ENCODE peak calls at places on chromosomes 4 and X, in four cellular contexts. K, R, L and F are unnamed samples.

GRCh38 chr4:2938906-2939305 is 24.3 kb downstream of the NOP14 start:
- DNase-seq in K (no peak), L (no peak), R (no peak), F (no peak)

GRCh38 chr4:77031544-77031943 is 44.2 kb downstream of the CCNI start:
- DNase-seq in K (no peak), R (no peak), L (no peak), F (no peak)

GRCh38 chrX:119486745-119487144 is 18.5 kb downstream of the SLC25A5 start:
- DNase-seq in R (no peak), L (no peak), K (no peak), F (no peak)

GRCh38 chr4:125132281-125132680 is 182.5 kb upstream of the FAT4 start:
- DNase-seq in K (no peak), R (no peak), L (no peak), F (no peak)

GRCh38 chr4:139014391-139015268 is 951 bp upstream of the NOCT start:
- DNase-seq in R (no peak), L (peak), K (peak), F (peak)

GRCh38 chrX:124362072-124362471 is 15.7 kb downstream of the SH2D1A start:
- DNase-seq in L (no peak), K (no peak), R (no peak), F (no peak)

GRCh38 chrX:53984895-53985294 is 59.4 kb downstream of the PHF8 start:
- DNase-seq in L (no peak), R (no peak), K (no peak), F (no peak)

GRCh38 chrX:24293412-24293811 is 20.5 kb downstream of the SUPT20HL2 start:
- DNase-seq in L (no peak), K (no peak), R (no peak), F (no peak)

GRCh38 chrX:44223150-44223549 is 120.3 kb downstream of the EFHC2 start:
- DNase-seq in L (no peak), R (no peak), K (no peak), F (no peak)

GRCh38 chr4:132770776-132771175 is 378.3 kb upstream of the PCDH10 start:
- DNase-seq in L (no peak), R (no peak), K (no peak), F (no peak)

GRCh38 chrX:39688576-39689373 is 409.0 kb downstream of the BCOR start:
- DNase-seq in L (no peak), K (peak), R (peak), F (peak)

GRCh38 chrX:24339911-24340310 is 20.5 kb upstream of the SUPT20HL1 start:
- DNase-seq in K (no peak), R (no peak), L (no peak), F (no peak)

GRCh38 chr4:98710831-98711230 is 52.4 kb upstream of the TSPAN5 start:
- DNase-seq in K (no peak), R (no peak), L (no peak), F (no peak)

GRCh38 chr4:65893957-65894755 is 223.9 kb upstream of the EPHA5 start:
- DNase-seq in R (no peak), K (no peak), L (no peak), F (no peak)

GRCh38 chr4:12409507-12410190 is 981.0 kb upstream of the HS3ST1 start:
- DNase-seq in R (no peak), K (no peak), L (no peak), F (no peak)

GRCh38 chrX:16431266-16431665 is 218.7 kb upstream of the S100G start:
- DNase-seq in R (no peak), L (no peak), K (no peak), F (no peak)

GRCh38 chr4:105243446-105243845 is 96.8 kb downstream of the TET2 start:
- DNase-seq in L (no peak), R (no peak), K (no peak), F (no peak)

DNA sequence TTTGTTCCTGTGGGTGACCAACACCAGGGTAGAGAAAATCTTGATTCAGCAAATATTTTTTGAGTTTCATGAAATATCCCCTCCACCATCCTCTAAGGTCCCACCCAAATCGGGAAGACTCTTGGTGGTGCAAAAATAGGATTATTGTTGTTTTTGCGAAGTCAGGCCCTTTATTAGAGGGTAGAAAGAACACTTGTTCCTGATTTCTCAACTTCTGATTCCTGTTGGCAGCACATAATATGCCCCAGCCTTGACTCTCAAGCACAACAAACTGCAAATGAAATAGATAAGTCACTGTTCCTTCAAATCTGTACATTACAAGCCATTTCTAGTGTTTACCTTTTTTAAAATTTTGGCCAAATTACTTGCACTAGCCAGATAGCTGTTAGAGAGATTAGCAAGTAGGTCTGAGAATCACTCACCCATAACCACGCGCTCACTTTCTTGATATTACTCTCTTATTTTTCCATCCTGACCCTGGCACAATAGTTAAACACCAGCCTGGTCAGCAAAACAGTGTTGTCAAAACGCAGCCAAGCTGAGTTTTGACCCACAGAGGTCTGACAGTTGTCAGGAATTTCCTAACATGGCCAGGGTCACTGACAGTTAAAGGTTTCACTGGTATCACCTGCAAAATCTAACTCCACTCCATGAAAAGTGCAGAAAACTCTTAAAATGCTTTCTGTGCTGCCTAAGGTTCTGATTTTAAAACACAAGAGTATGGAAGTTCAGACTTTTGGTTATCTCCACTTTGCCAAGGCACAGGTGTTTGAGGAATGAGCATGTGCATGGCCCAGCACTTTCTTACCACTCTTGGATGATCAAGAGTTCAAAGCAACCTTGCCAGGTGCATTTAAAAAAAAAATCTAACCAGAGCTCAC is 69.8 kb downstream of the RBM47 start:
- DNase-seq in R (no peak), L (peak), K (no peak), F (no peak)
- TF ChIP-seq BRCA1 in R (no peak), L (no peak), K (no peak), F (no peak)

DNA sequence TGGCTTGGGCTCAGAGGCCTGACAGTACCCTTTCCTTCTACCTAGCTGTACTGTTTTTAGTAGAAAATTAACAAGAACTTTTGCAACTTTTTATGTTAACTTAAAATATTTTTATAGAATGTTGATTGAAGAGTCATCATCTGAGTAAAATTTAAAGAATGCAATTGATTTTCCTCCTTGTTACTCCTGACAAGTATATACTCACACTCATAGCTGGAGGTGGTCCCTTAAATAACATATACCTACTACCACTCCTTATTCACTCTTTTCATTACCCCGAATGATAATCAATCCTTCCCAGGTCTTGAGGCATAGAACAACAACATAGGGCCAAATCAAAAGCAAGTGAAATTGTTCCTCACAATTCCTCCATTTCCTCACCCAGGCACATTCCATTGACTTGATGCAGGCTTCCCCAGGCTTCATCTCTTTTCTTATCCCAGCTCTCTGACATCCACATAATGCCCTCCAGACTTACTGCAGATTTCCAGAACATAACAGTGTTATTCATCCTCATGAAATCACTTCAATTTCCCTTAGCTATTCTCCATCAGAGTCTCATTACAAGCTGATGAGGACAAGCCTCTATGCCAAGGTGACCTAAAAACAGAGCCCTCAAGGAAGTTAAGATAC is 73.2 kb upstream of the ANXA10 start:
- DNase-seq in K (no peak), R (no peak), L (no peak), F (no peak)
- TF ChIP-seq HDAC2 in K (no peak), R (no peak), L (no peak), F (no peak)

GRCh38 chr4:174434455-174434854 is 87.8 kb downstream of the HPGD start:
- DNase-seq in R (no peak), K (no peak), L (no peak), F (no peak)
- TF ChIP-seq JUND in R (no peak), K (no peak), L (no peak), F (no peak)

GRCh38 chr4:962231-963208 is 10.8 kb downstream of the DGKQ start:
- DNase-seq in K (no peak), L (no peak), R (no peak), F (no peak)
- TF ChIP-seq BRCA1 in K (no peak), L (no peak), R (no peak), F (no peak)

GRCh38 chr4:6343950-6344408 is 74.3 kb downstream of the WFS1 start:
- DNase-seq in K (peak), R (no peak), L (no peak), F (peak)
- TF ChIP-seq HDAC2 in K (no peak), R (no peak), L (no peak), F (no peak)

GRCh38 chrX:47571215-47571614 is 10.2 kb downstream of the ARAF start:
- DNase-seq in K (no peak), L (no peak), R (no peak), F (no peak)

GRCh38 chrX:47566841-47567240 is 5.8 kb downstream of the ARAF start:
- DNase-seq in L (no peak), K (no peak), R (no peak), F (no peak)

GRCh38 chrX:47570794-47571193 is 9.8 kb downstream of the ARAF start:
- DNase-seq in L (no peak), R (no peak), K (no peak), F (no peak)

GRCh38 chrX:47571896-47572295 is 10.3 kb upstream of the TIMP1 start:
- DNase-seq in R (no peak), K (no peak), L (no peak), F (no peak)

DNA sequence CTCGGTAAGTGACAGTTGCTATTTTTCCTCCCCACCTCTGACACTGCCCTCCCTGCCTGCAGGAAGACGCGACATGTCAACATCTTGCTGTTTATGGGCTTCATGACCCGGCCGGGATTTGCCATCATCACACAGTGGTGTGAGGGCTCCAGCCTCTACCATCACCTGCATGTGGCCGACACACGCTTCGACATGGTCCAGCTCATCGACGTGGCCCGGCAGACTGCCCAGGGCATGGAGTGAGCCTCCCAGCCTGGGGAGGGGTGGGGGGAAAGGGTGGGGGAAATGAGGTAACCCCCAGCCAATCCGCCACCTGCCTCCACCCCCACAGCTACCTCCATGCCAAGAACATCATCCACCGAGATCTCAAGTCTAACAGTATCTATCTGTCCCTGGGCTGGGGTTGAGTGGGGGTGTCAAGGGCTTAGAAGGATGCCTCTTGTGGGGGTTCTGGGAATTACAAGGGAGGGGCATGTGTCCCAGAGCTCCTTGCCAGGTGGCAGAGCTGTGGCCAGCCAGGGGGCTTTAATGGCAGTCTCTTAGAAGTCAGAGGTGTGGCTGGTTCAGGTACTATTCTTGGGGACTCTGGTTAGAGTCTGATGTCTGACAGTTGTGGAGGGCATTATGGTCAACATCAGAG is 7.8 kb downstream of the ARAF start:
- DNase-seq in L (no peak), K (peak), R (peak), F (peak)
- TF ChIP-seq JUND in L (no peak), K (no peak), R (no peak), F (no peak)